ENCODE peak calls at places on chromosomes 7 and 10, in seven cellular contexts. W, U, E, F, M, O and Z are unnamed samples.
A peak's percentile ranks its signal among the peaks of the same experiment; 100 is the strongest.

GRCh38 chr10:29007748-29008610 is 280.9 kb upstream of the LYZL1 start:
- DNase-seq in W (no peak), U (no peak), E (peak; percentile 14), F (no peak), M (peak; percentile 58), O (no peak), Z (no peak)

GRCh38 chr7:100087055-100087750 is 1.6 kb upstream of the COPS6 start:
- DNase-seq in W (no peak), U (peak; percentile 97), E (peak; percentile 98), F (no peak), M (no peak), O (no peak), Z (no peak)

GRCh38 chr7:99308461-99309074 is 17.1 kb upstream of the ARPC1A start:
- DNase-seq in W (peak; percentile 23), U (peak; percentile 80), E (peak; percentile 14), F (no peak), M (no peak), O (no peak), Z (no peak)

GRCh38 chr7:74410772-74411171 is 42.9 kb upstream of the GTF2IRD1 start:
- DNase-seq in W (no peak), U (no peak), E (no peak), F (no peak), M (no peak), O (no peak), Z (no peak)

GRCh38 chr7:7264306-7265040 is 82.1 kb downstream of the C1GALT1 start:
- DNase-seq in W (no peak), U (no peak), E (no peak), F (no peak), M (no peak), O (no peak), Z (no peak)

GRCh38 chr7:1936006-1936310 is 265.9 kb downstream of the ELFN1 start:
- DNase-seq in W (peak; percentile 71), U (no peak), E (no peak), F (no peak), M (no peak), O (no peak), Z (no peak)

GRCh38 chr7:44285561-44285960 is 39.8 kb downstream of the CAMK2B start:
- DNase-seq in W (peak; percentile 38), U (no peak), E (no peak), F (peak; percentile 25), M (peak; percentile 4), O (no peak), Z (no peak)

GRCh38 chr10:29389935-29390334 is 101.1 kb downstream of the LYZL1 start:
- DNase-seq in W (no peak), U (no peak), E (no peak), F (no peak), M (no peak), O (no peak), Z (no peak)

GRCh38 chr10:31912898-31913847 is 15.5 kb downstream of the ARHGAP12 start:
- DNase-seq in W (no peak), U (peak; percentile 30), E (no peak), F (no peak), M (no peak), O (no peak), Z (no peak)

GRCh38 chr7:148523550-148523949 is 67.0 kb upstream of the C7orf33 start:
- DNase-seq in W (no peak), U (no peak), E (no peak), F (no peak), M (no peak), O (no peak), Z (no peak)

GRCh38 chr10:7956508-7956907 is 98.0 kb upstream of the GATA3 start:
- DNase-seq in W (no peak), U (peak; percentile 54), E (peak; percentile 86), F (no peak), M (no peak), O (peak; percentile 53), Z (peak; percentile 65)

GRCh38 chr7:25861704-25862253 is 290.2 kb upstream of the NFE2L3 start:
- DNase-seq in W (no peak), U (no peak), E (no peak), F (no peak), M (no peak), O (no peak), Z (no peak)

GRCh38 chr7:94701555-94701973 is 45.6 kb upstream of the SGCE start:
- DNase-seq in W (no peak), U (peak; percentile 79), E (peak; percentile 91), F (no peak), M (no peak), O (no peak), Z (no peak)

GRCh38 chr10:110460111-110460809 is 37.4 kb upstream of the DUSP5 start:
- DNase-seq in W (peak; percentile 81), U (no peak), E (no peak), F (peak; percentile 71), M (no peak), O (peak; percentile 95), Z (no peak)

GRCh38 chr10:6069101-6069931 is 7.1 kb upstream of the IL2RA start:
- DNase-seq in W (no peak), U (no peak), E (no peak), F (no peak), M (no peak), O (peak; percentile 66), Z (no peak)

GRCh38 chr7:134701272-134701671 is 54.6 kb downstream of the BPGM start:
- DNase-seq in W (no peak), U (no peak), E (peak; percentile 68), F (no peak), M (no peak), O (peak; percentile 27), Z (peak; percentile 42)

GRCh38 chr7:33012364-33012763 is 50.2 kb downstream of the NT5C3A start:
- DNase-seq in W (no peak), U (no peak), E (no peak), F (no peak), M (no peak), O (no peak), Z (no peak)

GRCh38 chr10:125156196-125156595 is 4.2 kb downstream of the CTBP2 start:
- DNase-seq in W (no peak), U (no peak), E (no peak), F (no peak), M (no peak), O (no peak), Z (no peak)

GRCh38 chr7:76260171-76260703 is 42.2 kb upstream of the HSPB1 start:
- DNase-seq in W (no peak), U (no peak), E (peak; percentile 29), F (no peak), M (no peak), O (no peak), Z (peak; percentile 79)

GRCh38 chr7:76265299-76265698 is 37.2 kb upstream of the HSPB1 start:
- DNase-seq in W (no peak), U (no peak), E (no peak), F (no peak), M (no peak), O (no peak), Z (no peak)

GRCh38 chr7:76261329-76261728 is 41.1 kb upstream of the HSPB1 start:
- DNase-seq in W (no peak), U (no peak), E (no peak), F (no peak), M (no peak), O (no peak), Z (no peak)

GRCh38 chr7:76261935-76262334 is 40.5 kb upstream of the HSPB1 start:
- DNase-seq in W (no peak), U (no peak), E (no peak), F (no peak), M (no peak), O (no peak), Z (no peak)

DNA sequence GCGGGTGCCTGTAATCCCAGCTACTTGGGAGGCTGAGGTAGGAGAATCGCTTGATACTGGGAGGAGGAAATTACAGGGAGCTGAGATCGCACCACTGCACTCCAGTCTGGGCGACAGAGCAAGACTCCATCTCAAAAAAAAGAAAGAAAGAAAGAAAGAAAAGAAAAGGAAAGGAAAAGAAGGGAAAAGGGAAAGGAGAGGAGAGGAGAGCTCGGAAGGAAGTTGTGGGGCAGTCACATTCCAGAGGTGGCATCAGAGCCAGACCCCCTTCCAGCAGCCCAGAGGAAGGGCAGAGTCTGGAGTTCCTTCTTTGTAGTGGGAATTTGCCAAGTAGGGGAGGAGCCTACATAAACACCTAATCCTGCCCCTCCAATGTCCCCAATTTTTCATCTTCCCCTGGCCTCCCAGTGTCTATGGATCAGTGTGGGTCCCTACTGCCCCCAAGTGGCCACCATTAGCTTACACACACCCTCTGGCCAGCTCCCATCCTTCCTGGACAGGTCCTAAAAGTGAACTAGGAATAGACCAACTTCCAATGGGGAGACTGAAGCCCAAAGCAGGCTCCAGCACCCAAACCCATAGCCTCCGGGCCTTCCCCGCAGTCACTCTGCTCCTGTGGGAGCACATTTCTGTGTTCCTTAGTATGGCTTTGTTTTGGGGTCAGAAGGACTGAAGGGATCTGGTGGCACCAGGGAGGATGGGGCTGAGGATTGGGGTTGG is 39.6 kb upstream of the HSPB1 start:
- DNase-seq in W (no peak), U (peak; percentile 39), E (peak; percentile 75), F (no peak), M (no peak), O (peak; percentile 52), Z (peak; percentile 78)
- TF ChIP-seq CTCF in W (peak; percentile 73), U (peak; percentile 83), E (peak; percentile 92), F (no peak), M (peak; percentile 31), O (peak; percentile 74), Z (peak; percentile 48)

DNA sequence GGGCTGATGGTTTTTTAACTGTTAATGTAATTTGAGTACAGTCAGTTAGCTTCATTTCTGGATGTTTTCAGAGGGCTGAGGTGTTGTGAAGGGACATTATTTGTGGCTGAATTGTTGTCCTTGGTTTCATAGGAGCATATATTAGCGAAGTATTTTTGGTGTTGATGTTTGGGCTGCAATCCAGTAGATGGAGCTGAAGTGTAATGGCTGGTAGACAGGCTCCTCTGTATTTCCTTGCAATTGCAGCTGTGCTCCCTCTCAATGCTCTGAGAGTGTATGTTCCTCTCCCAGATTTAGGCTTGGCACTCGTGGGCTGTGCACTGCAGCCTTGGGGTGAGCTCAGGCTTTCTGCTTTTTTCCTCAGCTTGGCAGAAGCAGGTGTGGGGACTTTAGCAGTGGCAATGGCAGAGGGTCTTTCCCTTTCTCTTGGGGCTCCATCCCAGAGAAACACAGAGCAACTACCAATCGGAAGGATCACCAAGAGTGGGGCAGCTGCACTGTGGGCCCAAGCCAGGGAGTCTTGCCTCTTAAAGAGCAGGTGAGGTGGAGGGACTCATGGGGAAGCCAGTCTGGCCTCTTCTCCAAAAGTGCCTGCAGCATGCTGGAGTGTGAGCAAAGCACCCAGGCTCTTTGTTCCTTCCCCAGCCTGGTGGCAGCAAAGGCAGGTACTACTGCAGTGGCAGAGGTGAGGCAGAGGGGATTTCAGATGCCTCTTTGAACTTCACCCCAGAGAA is 544.4 kb downstream of the SH2D4B start:
- DNase-seq in W (no peak), U (peak; percentile 3), E (no peak), F (no peak), M (no peak), O (peak; percentile 59), Z (no peak)
- TF ChIP-seq CTCF in W (no peak), U (peak; percentile 36), E (no peak), F (no peak), M (no peak), O (peak; percentile 69), Z (peak; percentile 10)

GRCh38 chr7:143494622-143495021 is 16.9 kb downstream of the TAS2R41 start:
- DNase-seq in W (no peak), U (no peak), E (no peak), F (no peak), M (no peak), O (no peak), Z (no peak)
- TF ChIP-seq CTCF in W (no peak), U (peak; percentile 17), E (peak; percentile 21), F (no peak), M (no peak), O (peak; percentile 31), Z (no peak)

DNA sequence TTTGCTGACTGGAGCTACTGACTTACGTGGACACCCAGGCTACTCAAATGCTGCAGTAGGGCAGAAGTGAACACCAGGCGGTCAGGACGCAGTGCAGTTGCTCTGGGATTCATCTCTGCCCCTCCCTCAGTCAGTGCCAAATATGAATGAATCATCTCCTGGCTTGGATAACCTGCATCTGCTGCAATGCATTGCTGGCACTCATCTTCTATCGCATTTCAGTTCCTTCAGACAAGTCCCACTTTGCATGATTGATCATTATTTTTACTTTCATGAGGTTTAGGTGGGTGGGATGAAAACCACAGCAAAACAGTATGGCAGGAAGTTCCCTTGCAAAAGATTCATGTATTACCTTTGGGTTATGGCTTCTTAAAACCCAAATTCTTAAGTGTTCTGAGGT is 224.6 kb upstream of the NRP1 start:
- DNase-seq in W (no peak), U (peak; percentile 67), E (peak; percentile 80), F (no peak), M (no peak), O (no peak), Z (no peak)
- TF ChIP-seq CTCF in W (no peak), U (peak; percentile 28), E (peak; percentile 19), F (no peak), M (no peak), O (no peak), Z (no peak)